ENCODE peak calls at places on chromosomes 12 and 14, in five cellular contexts. O is fibroblast of lung, G is A549, F is RWPE2, R is pancreas. K is an unnamed sample.

GRCh38 chr12:88503344-88503743 is 76.9 kb downstream of the KITLG start:
- DNase-seq in O (peak; percentile 26), G (no peak), F (no peak), R (no peak), K (no peak)

GRCh38 chr12:87690236-87690810 is 338.9 kb downstream of the C12orf50 start:
- DNase-seq in O (peak; percentile 45), G (no peak), F (no peak), R (no peak), K (no peak)

GRCh38 chr12:105275997-105276760 is 40.2 kb upstream of the APPL2 start:
- DNase-seq in O (no peak), G (no peak), F (no peak), R (no peak), K (no peak)

GRCh38 chr14:64294672-64295413 is 672 bp upstream of the ESR2 start:
- DNase-seq in O (peak; percentile 46), G (peak; percentile 84), F (peak; percentile 70), R (peak; percentile 76), K (peak; percentile 83)

GRCh38 chr12:97464241-97465011 is 1.8 kb downstream of the RMST start:
- DNase-seq in O (peak; percentile 12), G (no peak), F (no peak), R (no peak), K (no peak)

GRCh38 chr12:1993871-1994371 is 10.3 kb downstream of the DCP1B start:
- DNase-seq in O (peak; percentile 87), G (no peak), F (no peak), R (no peak), K (no peak)

GRCh38 chr14:54444003-54444402 is 2.8 kb upstream of the CNIH1 start:
- DNase-seq in O (peak; percentile 21), G (no peak), F (no peak), R (no peak), K (no peak)

GRCh38 chr14:72597834-72598233 is 296.1 kb downstream of the DPF3 start:
- DNase-seq in O (no peak), G (no peak), F (no peak), R (no peak), K (no peak)

GRCh38 chr12:18895946-18896345 is 158.0 kb downstream of the CAPZA3 start:
- DNase-seq in O (no peak), G (no peak), F (no peak), R (no peak), K (no peak)

GRCh38 chr14:97218336-97218712 is 421.1 kb downstream of the VRK1 start:
- DNase-seq in O (no peak), G (no peak), F (no peak), R (no peak), K (no peak)

GRCh38 chr14:44640416-44640815 is 133.3 kb upstream of the FSCB start:
- DNase-seq in O (no peak), G (no peak), F (no peak), R (no peak), K (no peak)

GRCh38 chr12:26331960-26332359 is 136.6 kb downstream of the SSPN start:
- DNase-seq in O (no peak), G (no peak), F (no peak), R (no peak), K (no peak)

GRCh38 chr14:26528415-26529182 is 69.2 kb downstream of the NOVA1 start:
- DNase-seq in O (peak; percentile 61), G (no peak), F (no peak), R (no peak), K (no peak)

GRCh38 chr14:32593290-32593942 is 264.3 kb downstream of the AKAP6 start:
- DNase-seq in O (peak; percentile 95), G (no peak), F (no peak), R (no peak), K (no peak)

GRCh38 chr12:65747338-65747737 is 76.9 kb upstream of the HMGA2 start:
- DNase-seq in O (no peak), G (no peak), F (no peak), R (no peak), K (no peak)

GRCh38 chr12:7282844-7283243 is 21.0 kb upstream of the ACSM4 start:
- DNase-seq in O (no peak), G (no peak), F (no peak), R (no peak), K (no peak)

GRCh38 chr12:105538880-105539279 is 208.4 kb downstream of the C12orf75 start:
- DNase-seq in O (peak; percentile 68), G (no peak), F (no peak), R (no peak), K (no peak)

GRCh38 chr12:26991826-26992225 is 22.4 kb downstream of the TM7SF3 start:
- DNase-seq in O (no peak), G (no peak), F (no peak), R (no peak), K (no peak)

GRCh38 chr12:69101505-69101904 is 137.9 kb upstream of the CPSF6 start:
- DNase-seq in O (peak; percentile 17), G (no peak), F (no peak), R (peak; percentile 67), K (peak; percentile 79)

GRCh38 chr12:18696971-18697602 is 40.7 kb downstream of the PLCZ1 start:
- DNase-seq in O (peak; percentile 73), G (no peak), F (no peak), R (no peak), K (no peak)

GRCh38 chr12:46744256-46744655 is 81.5 kb downstream of the SLC38A4 start:
- DNase-seq in O (peak; percentile 9), G (no peak), F (no peak), R (no peak), K (no peak)

GRCh38 chr12:52925717-52926595 is 21.1 kb upstream of the KRT8 start:
- DNase-seq in O (no peak), G (no peak), F (peak; percentile 83), R (peak; percentile 86), K (no peak)

GRCh38 chr14:89810101-89810500 is 144.4 kb downstream of the EFCAB11 start:
- DNase-seq in O (no peak), G (no peak), F (no peak), R (no peak), K (no peak)

GRCh38 chr12:108609535-108610335 is 11.9 kb upstream of the TMEM119 start:
- DNase-seq in O (peak; percentile 88), G (no peak), F (no peak), R (peak; percentile 16), K (peak; percentile 83)

GRCh38 chr12:66984962-66985361 is 284.2 kb upstream of the CAND1 start:
- DNase-seq in O (peak; percentile 27), G (no peak), F (no peak), R (no peak), K (no peak)

GRCh38 chr12:124391340-124392261 is 96.7 kb downstream of the RFLNA start:
- DNase-seq in O (peak; percentile 73), G (no peak), F (peak; percentile 89), R (no peak), K (peak; percentile 57)

GRCh38 chr12:126084480-126084879 is 1019.2 kb downstream of the AACS start:
- DNase-seq in O (peak; percentile 61), G (no peak), F (no peak), R (no peak), K (no peak)

GRCh38 chr14:86935241-86935640 is 1057.7 kb downstream of the GALC start:
- DNase-seq in O (peak; percentile 91), G (no peak), F (no peak), R (no peak), K (no peak)

DNA sequence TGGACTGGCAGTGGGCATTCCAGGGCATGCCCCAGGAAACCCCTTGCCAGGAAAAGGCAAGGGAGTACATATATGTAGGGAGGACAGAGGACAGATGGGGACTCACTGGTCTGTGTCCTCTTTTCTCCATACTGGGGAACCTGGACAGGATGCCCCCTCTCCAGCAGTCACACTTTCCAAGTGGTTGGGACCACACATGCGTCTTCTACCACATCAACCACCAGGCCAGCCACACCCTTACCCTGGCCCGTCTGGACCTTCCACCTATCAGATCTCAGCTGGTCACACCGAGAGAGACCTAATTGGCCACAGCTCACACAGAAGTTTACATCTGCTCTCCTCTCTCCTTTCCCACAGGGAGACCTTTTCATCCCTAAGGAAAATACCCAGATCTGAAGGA is 8.3 kb downstream of the ANKRD33 start:
- DNase-seq in O (no peak), G (no peak), F (peak; percentile 28), R (no peak), K (no peak)
- H3K27ac ChIP-seq in O (no peak overlapping the region), G (no peak overlapping the region), F (no peak overlapping the region), R (no peak overlapping the region), K (no peak overlapping the region)

GRCh38 chr12:51484119-51484518 is 59.5 kb downstream of the SLC4A8 start:
- DNase-seq in O (no peak), G (no peak), F (no peak), R (no peak), K (no peak)

GRCh38 chr12:51480978-51481377 is 56.3 kb downstream of the SLC4A8 start:
- DNase-seq in O (no peak), G (no peak), F (no peak), R (no peak), K (no peak)

GRCh38 chr12:51488281-51488680 is 63.6 kb downstream of the SLC4A8 start:
- DNase-seq in O (peak; percentile 34), G (no peak), F (no peak), R (no peak), K (no peak)

DNA sequence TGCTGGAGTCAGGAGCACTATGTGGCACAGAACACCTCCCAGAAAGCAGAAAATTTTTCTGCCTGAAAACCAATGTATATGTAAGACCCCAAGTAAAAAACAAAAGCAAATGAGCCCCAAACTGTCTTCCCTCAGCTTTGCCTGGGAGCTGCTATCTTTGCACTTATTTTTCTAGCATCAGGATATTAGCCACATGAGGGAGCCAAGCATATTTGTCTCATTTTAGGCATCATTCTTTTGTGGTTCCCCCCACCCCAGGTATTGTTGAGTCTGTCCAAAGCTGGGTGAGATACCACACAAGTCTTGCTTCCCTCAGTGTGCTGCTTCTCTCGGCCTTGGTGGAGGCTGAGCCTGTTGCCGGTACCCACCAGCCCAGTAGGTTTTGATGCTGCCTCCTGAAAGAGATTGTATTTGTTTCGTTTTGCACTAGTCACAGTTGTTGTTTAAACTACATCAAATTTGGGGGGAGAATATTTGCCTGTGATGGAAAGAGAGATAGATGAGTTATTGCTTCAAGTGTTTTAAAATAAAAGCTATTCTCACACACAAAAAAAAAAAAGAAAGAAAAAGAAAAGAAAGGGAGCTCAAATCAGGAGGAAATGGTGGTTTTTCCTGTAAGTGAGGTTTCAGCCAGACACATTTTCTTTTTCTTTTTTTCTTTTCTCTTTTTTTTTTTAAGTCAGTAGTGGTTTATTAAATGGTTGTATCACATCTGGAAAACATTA is 58.3 kb downstream of the SLC4A8 start:
- DNase-seq in O (peak; percentile 4), G (no peak), F (no peak), R (no peak), K (no peak)
- H3K27ac ChIP-seq in O (no peak overlapping the region), G (no peak overlapping the region), F (no peak overlapping the region), R (no peak overlapping the region), K (no peak overlapping the region)

GRCh38 chr14:93033983-93034670 is 81.6 kb downstream of the ITPK1 start:
- DNase-seq in O (no peak), G (no peak), F (no peak), R (no peak), K (no peak)
- H3K27ac ChIP-seq in O (no peak overlapping the region), G (peak overlapping the region; percentile 75), F (peak overlapping the region; percentile 99), R (no peak overlapping the region), K (no peak overlapping the region)

GRCh38 chr12:12029653-12030052 is 41.1 kb upstream of the BCL2L14 start:
- DNase-seq in O (no peak), G (no peak), F (no peak), R (no peak), K (no peak)

GRCh38 chr12:12034344-12034743 is 36.4 kb upstream of the BCL2L14 start:
- DNase-seq in O (no peak), G (no peak), F (no peak), R (no peak), K (no peak)

GRCh38 chr12:12032771-12033588 is 37.8 kb upstream of the BCL2L14 start:
- DNase-seq in O (peak; percentile 80), G (peak; percentile 71), F (no peak), R (peak; percentile 68), K (peak; percentile 81)

GRCh38 chr12:12033589-12034223 is 37.0 kb upstream of the BCL2L14 start:
- DNase-seq in O (no peak), G (no peak), F (no peak), R (no peak), K (no peak)

GRCh38 chr12:12032260-12032761 is 38.4 kb upstream of the BCL2L14 start:
- DNase-seq in O (no peak), G (no peak), F (no peak), R (no peak), K (no peak)
- H3K27ac ChIP-seq in O (no peak overlapping the region), G (no peak overlapping the region), F (no peak overlapping the region), R (peak overlapping the region; percentile 87), K (no peak overlapping the region)